ENCODE peak calls at places on chromosomes 4 and X, in five cellular contexts. One of them, this sample, is unnamed.

GRCh38 chr4:88690355-88690754 is 7.3 kb downstream of the NAP1L5 start:
- DNase-seq in cerebellar cortex: no peak
- DNase-seq in C1 segment of cervical spinal cord: no peak
- DNase-seq in cardiac fibroblast: peak; percentile 80
- DNase-seq in Right ventricle myocardium superior: no peak
- DNase-seq in this sample: no peak

GRCh38 chr4:159227378-159227777 is 124.5 kb downstream of the RAPGEF2 start:
- DNase-seq in cardiac fibroblast: peak; percentile 27
- DNase-seq in Right ventricle myocardium superior: no peak
- DNase-seq in cerebellar cortex: peak; percentile 72
- DNase-seq in C1 segment of cervical spinal cord: no peak
- DNase-seq in this sample: no peak

GRCh38 chrX:123422875-123423274 is 238.8 kb downstream of the GRIA3 start:
- DNase-seq in cerebellar cortex: peak; percentile 10
- DNase-seq in cardiac fibroblast: peak; percentile 52
- DNase-seq in C1 segment of cervical spinal cord: no peak
- DNase-seq in Right ventricle myocardium superior: no peak
- DNase-seq in this sample: no peak

GRCh38 chr4:23805381-23805780 is 84.5 kb downstream of the PPARGC1A start:
- DNase-seq in C1 segment of cervical spinal cord: no peak
- DNase-seq in Right ventricle myocardium superior: no peak
- DNase-seq in cardiac fibroblast: no peak
- DNase-seq in cerebellar cortex: no peak
- DNase-seq in this sample: no peak

GRCh38 chr4:14233126-14233525 is 605.6 kb upstream of the BOD1L1 start:
- DNase-seq in Right ventricle myocardium superior: no peak
- DNase-seq in C1 segment of cervical spinal cord: no peak
- DNase-seq in cardiac fibroblast: no peak
- DNase-seq in cerebellar cortex: no peak
- DNase-seq in this sample: no peak

GRCh38 chrX:6226053-6226645 is 2.5 kb downstream of the NLGN4X start:
- DNase-seq in cerebellar cortex: no peak
- DNase-seq in Right ventricle myocardium superior: peak; percentile 32
- DNase-seq in cardiac fibroblast: no peak
- DNase-seq in C1 segment of cervical spinal cord: peak; percentile 28
- DNase-seq in this sample: no peak

GRCh38 chr4:184279496-184280082 is 61.9 kb upstream of the ENPP6 start:
- DNase-seq in cerebellar cortex: no peak
- DNase-seq in cardiac fibroblast: no peak
- DNase-seq in C1 segment of cervical spinal cord: no peak
- DNase-seq in Right ventricle myocardium superior: no peak
- DNase-seq in this sample: no peak

GRCh38 chr4:139633661-139634060 is 32.0 kb upstream of the MGST2 start:
- DNase-seq in cardiac fibroblast: peak; percentile 66
- DNase-seq in Right ventricle myocardium superior: no peak
- DNase-seq in C1 segment of cervical spinal cord: no peak
- DNase-seq in cerebellar cortex: peak; percentile 67
- DNase-seq in this sample: no peak

GRCh38 chr4:80266902-80267380 is 477 bp downstream of the FGF5 start:
- DNase-seq in cerebellar cortex: peak; percentile 66
- DNase-seq in cardiac fibroblast: peak; percentile 63
- DNase-seq in Right ventricle myocardium superior: no peak
- DNase-seq in C1 segment of cervical spinal cord: no peak
- DNase-seq in this sample: peak; percentile 74

GRCh38 chr4:29423836-29424721 is 1296.1 kb upstream of the PCDH7 start:
- DNase-seq in cardiac fibroblast: peak; percentile 82
- DNase-seq in cerebellar cortex: no peak
- DNase-seq in C1 segment of cervical spinal cord: no peak
- DNase-seq in Right ventricle myocardium superior: no peak
- DNase-seq in this sample: no peak

GRCh38 chr4:55055529-55055928 is 69.9 kb downstream of the KDR start:
- DNase-seq in cardiac fibroblast: no peak
- DNase-seq in Right ventricle myocardium superior: no peak
- DNase-seq in cerebellar cortex: no peak
- DNase-seq in C1 segment of cervical spinal cord: no peak
- DNase-seq in this sample: no peak

GRCh38 chrX:49273181-49273727 is 3.7 kb downstream of the PPP1R3F start:
- DNase-seq in C1 segment of cervical spinal cord: no peak
- DNase-seq in cardiac fibroblast: no peak
- DNase-seq in cerebellar cortex: no peak
- DNase-seq in Right ventricle myocardium superior: no peak
- DNase-seq in this sample: peak; percentile 7

GRCh38 chr4:154049457-154050181 is 260.7 kb upstream of the SFRP2 start:
- DNase-seq in Right ventricle myocardium superior: no peak
- DNase-seq in cerebellar cortex: no peak
- DNase-seq in C1 segment of cervical spinal cord: no peak
- DNase-seq in cardiac fibroblast: peak; percentile 80
- DNase-seq in this sample: no peak

GRCh38 chrX:1416327-1416784 is 24.4 kb upstream of the SLC25A6 start:
- DNase-seq in cardiac fibroblast: no peak
- DNase-seq in cerebellar cortex: no peak
- DNase-seq in C1 segment of cervical spinal cord: no peak
- DNase-seq in Right ventricle myocardium superior: no peak
- DNase-seq in this sample: peak; percentile 16

GRCh38 chrX:140524556-140524955 is 19.7 kb upstream of the SOX3 start:
- DNase-seq in cerebellar cortex: no peak
- DNase-seq in C1 segment of cervical spinal cord: no peak
- DNase-seq in cardiac fibroblast: no peak
- DNase-seq in Right ventricle myocardium superior: no peak
- DNase-seq in this sample: no peak

GRCh38 chr4:48779095-48779997 is 733 bp downstream of the FRYL start:
- DNase-seq in cerebellar cortex: peak; percentile 49
- DNase-seq in Right ventricle myocardium superior: peak; percentile 84
- DNase-seq in C1 segment of cervical spinal cord: peak; percentile 59
- DNase-seq in cardiac fibroblast: peak; percentile 46
- DNase-seq in this sample: peak; percentile 88

GRCh38 chr4:124710253-124710849 is 2.2 kb downstream of the ANKRD50 start:
- DNase-seq in cardiac fibroblast: peak; percentile 51
- DNase-seq in Right ventricle myocardium superior: no peak
- DNase-seq in C1 segment of cervical spinal cord: no peak
- DNase-seq in cerebellar cortex: peak; percentile 8
- DNase-seq in this sample: no peak

GRCh38 chr4:170589597-170590191 is 499.9 kb upstream of the AADAT start:
- DNase-seq in cerebellar cortex: peak; percentile 1
- DNase-seq in cardiac fibroblast: peak; percentile 20
- DNase-seq in C1 segment of cervical spinal cord: no peak
- DNase-seq in Right ventricle myocardium superior: no peak
- DNase-seq in this sample: no peak

This sample was measured in posterior vena cava.